ENCODE peak calls at places on chromosomes 7 and 10, in four cellular contexts. P is upper lobe of right lung, F is caudate nucleus, C is Panc1. D is an unnamed sample.

GRCh38 chr7:87225696-87226095 is 6.2 kb upstream of the TMEM243 start:
- DNase-seq in C (no peak), F (no peak), P (no peak), D (peak; percentile 26)

GRCh38 chr10:12564173-12564572 is 214.8 kb downstream of the CAMK1D start:
- DNase-seq in F (no peak), C (no peak), P (no peak), D (peak; percentile 16)

GRCh38 chr7:94405506-94405905 is 10.8 kb downstream of the COL1A2 start:
- DNase-seq in C (no peak), F (no peak), P (no peak), D (no peak)

GRCh38 chr7:129553861-129554530 is 51.7 kb downstream of the SMKR1 start:
- DNase-seq in P (no peak), C (no peak), F (no peak), D (no peak)

GRCh38 chr7:82404094-82404493 is 39.5 kb downstream of the CACNA2D1 start:
- DNase-seq in F (no peak), C (no peak), P (no peak), D (no peak)

GRCh38 chr10:62022830-62023229 is 121.3 kb downstream of the ARID5B start:
- DNase-seq in C (no peak), F (no peak), P (no peak), D (no peak)

GRCh38 chr7:4189151-4189570 is 492.9 kb upstream of the FOXK1 start:
- DNase-seq in F (no peak), P (no peak), C (no peak), D (peak; percentile 83)

GRCh38 chr7:46515844-46516590 is 594.9 kb upstream of the IGFBP3 start:
- DNase-seq in C (no peak), F (no peak), P (no peak), D (no peak)

GRCh38 chr7:110529175-110529574 is 561.8 kb upstream of the LRRN3 start:
- DNase-seq in P (no peak), C (no peak), F (no peak), D (no peak)

GRCh38 chr10:50464004-50464409 is 159.7 kb downstream of the SGMS1 start:
- DNase-seq in F (no peak), P (no peak), C (no peak), D (no peak)

GRCh38 chr10:24680647-24681475 is 42.8 kb downstream of the ARHGAP21 start:
- DNase-seq in P (no peak), F (no peak), C (no peak), D (no peak)

GRCh38 chr7:130941322-130942210 is 207.6 kb upstream of the KLF14 start:
- DNase-seq in C (peak; percentile 91), P (peak; percentile 74), F (no peak), D (no peak)

GRCh38 chr10:28429573-28430216 is 103.2 kb upstream of the WAC start:
- DNase-seq in P (no peak), F (no peak), C (no peak), D (no peak)

GRCh38 chr7:122887848-122888247 is 1.6 kb upstream of the CADPS2 start:
- DNase-seq in P (no peak), F (no peak), C (no peak), D (no peak)

GRCh38 chr10:70115948-70116682 is 16.5 kb downstream of the AIFM2 start:
- DNase-seq in P (no peak), C (peak; percentile 41), F (no peak), D (no peak)

GRCh38 chr10:60883187-60883586 is 60.8 kb downstream of the RHOBTB1 start:
- DNase-seq in F (no peak), P (no peak), C (peak; percentile 24), D (no peak)

GRCh38 chr7:39595102-39595620 is 28.2 kb upstream of the RALA start:
- DNase-seq in P (no peak), C (no peak), F (no peak), D (no peak)

GRCh38 chr7:157439761-157440160 is 103.0 kb downstream of the DNAJB6 start:
- DNase-seq in F (no peak), P (peak; percentile 29), C (no peak), D (no peak)

GRCh38 chr10:18094793-18095192 is 45.4 kb upstream of the CACNB2 start:
- DNase-seq in P (no peak), C (no peak), F (no peak), D (no peak)

GRCh38 chr7:102004831-102005230 is 187.4 kb downstream of the CUX1 start:
- DNase-seq in P (no peak), C (no peak), F (no peak), D (no peak)

GRCh38 chr7:132723506-132724081 is 147.3 kb upstream of the PLXNA4 start:
- DNase-seq in P (no peak), C (no peak), F (no peak), D (no peak)

GRCh38 chr7:148483941-148484340 is 106.6 kb upstream of the C7orf33 start:
- DNase-seq in P (no peak), C (no peak), F (no peak), D (no peak)

GRCh38 chr10:126945351-126946035 is 40.3 kb downstream of the DOCK1 start:
- DNase-seq in P (no peak), F (no peak), C (no peak), D (peak; percentile 50)

GRCh38 chr7:141013345-141013715 is 1.4 kb downstream of the MRPS33 start:
- DNase-seq in F (no peak), C (no peak), P (no peak), D (no peak)

GRCh38 chr10:126924915-126925300 is 19.7 kb downstream of the DOCK1 start:
- DNase-seq in P (no peak), C (no peak), F (no peak), D (peak; percentile 64)

GRCh38 chr10:114767589-114768393 is 53.8 kb upstream of the FHIP2A start:
- DNase-seq in C (no peak), P (peak; percentile 83), F (no peak), D (no peak)
- H3K27ac ChIP-seq in C (peak overlapping the region; percentile 99), P (no peak overlapping the region), F (peak overlapping the region; percentile 16), D (peak overlapping the region; percentile 6)

GRCh38 chr7:18086165-18087030 is 58.8 kb upstream of the PRPS1L1 start:
- DNase-seq in C (no peak), P (peak; percentile 66), F (no peak), D (no peak)
- H3K27ac ChIP-seq in C (no peak overlapping the region), P (no peak overlapping the region), F (no peak overlapping the region), D (no peak overlapping the region)

DNA sequence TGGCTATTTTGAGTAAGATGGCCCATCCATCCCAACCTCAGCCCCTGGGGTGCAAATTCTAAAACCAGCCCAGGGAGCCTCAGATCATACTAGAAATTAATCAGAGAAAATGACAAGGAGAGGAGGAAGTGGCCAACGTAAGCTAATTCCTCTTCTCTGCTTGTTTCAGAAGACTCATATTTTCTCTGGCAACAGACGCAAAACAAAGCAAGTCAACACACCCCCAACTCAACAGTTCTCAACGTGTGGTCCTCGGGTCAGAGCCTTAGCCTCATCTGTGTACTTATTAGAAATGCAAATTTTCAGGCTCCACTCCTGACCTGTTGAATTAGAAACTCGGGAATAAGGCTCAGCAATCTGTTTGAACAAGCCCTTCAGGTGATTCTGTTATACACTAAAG is 413.9 kb upstream of the AUTS2 start:
- DNase-seq in C (no peak), F (no peak), P (no peak), D (no peak)
- H3K27ac ChIP-seq in C (no peak overlapping the region), F (peak overlapping the region; percentile 20), P (no peak overlapping the region), D (no peak overlapping the region)

DNA sequence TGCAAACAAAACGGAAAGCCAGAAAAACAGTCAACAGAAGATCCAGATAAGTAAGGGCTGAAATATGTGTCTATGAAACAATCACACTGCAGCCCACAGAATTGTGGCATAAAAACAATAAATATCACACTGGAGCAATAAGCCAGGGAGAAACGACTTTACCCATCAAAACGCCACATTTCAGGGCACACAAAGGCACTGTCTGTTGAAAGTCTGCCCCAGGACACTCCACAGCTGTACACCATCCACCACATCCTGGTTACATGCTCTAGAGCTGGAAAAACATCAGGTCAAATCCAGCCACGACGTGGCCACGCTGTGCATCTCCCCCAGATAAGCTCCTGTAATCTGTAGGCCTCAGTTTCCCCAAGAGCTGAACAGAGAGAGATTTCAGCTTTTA is 88.7 kb downstream of the COBL start:
- DNase-seq in F (no peak), P (no peak), C (no peak), D (no peak)
- H3K27ac ChIP-seq in F (no peak overlapping the region), P (peak overlapping the region; percentile 47), C (no peak overlapping the region), D (no peak overlapping the region)

GRCh38 chr7:98992076-98992475 is 113.7 kb downstream of the TRRAP start:
- DNase-seq in F (no peak), P (peak; percentile 21), C (no peak), D (no peak)

GRCh38 chr7:98991141-98991540 is 112.8 kb downstream of the TRRAP start:
- DNase-seq in P (peak; percentile 36), F (no peak), C (no peak), D (no peak)

GRCh38 chr7:98988641-98989040 is 110.3 kb downstream of the TRRAP start:
- DNase-seq in P (peak; percentile 37), F (no peak), C (no peak), D (no peak)

GRCh38 chr7:98993024-98993897 is 114.9 kb downstream of the TRRAP start:
- DNase-seq in P (peak; percentile 57), C (no peak), F (no peak), D (no peak)

DNA sequence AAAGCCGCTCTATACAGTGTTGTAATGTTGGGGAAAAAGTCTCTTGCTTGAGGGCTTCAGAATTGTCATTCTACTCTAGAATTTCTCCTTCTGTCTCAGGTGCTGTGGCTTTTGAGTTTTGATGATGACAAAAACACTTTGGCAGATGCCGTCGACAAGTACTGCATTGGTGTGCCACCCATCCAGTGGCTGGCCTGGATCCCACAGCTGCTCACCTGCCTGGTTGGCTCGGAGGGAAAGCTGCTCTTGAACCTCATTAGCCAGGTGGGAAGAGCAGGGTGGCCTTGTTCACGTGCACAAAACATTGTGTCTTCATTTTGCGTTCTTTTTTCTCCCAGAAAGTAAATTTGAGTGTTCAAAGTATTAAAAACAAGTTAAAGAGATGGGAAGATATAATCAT is 112.0 kb downstream of the TRRAP start:
- DNase-seq in F (no peak), C (no peak), P (peak; percentile 15), D (no peak)
- H3K27ac ChIP-seq in F (no peak overlapping the region), C (no peak overlapping the region), P (no peak overlapping the region), D (no peak overlapping the region)

D was measured in epithelial cell of prostate.